ENCODE peak calls at places on chromosome 20, in four cellular contexts. F is upper lobe of right lung, V is osteocyte, O is neuronal stem cell. A is an unnamed sample.

GRCh38 chr20:1429143-1429728 is 36.4 kb upstream of the FKBP1A start:
- DNase-seq in O (no peak), V (no peak), F (no peak), A (no peak)

GRCh38 chr20:59048681-59049030 is 6.1 kb upstream of the PRELID3B start:
- DNase-seq in O (no peak), V (no peak), F (no peak), A (no peak)

GRCh38 chr20:36210561-36210960 is 25.7 kb upstream of the AAR2 start:
- DNase-seq in V (no peak), O (no peak), F (no peak), A (no peak)

GRCh38 chr20:36745234-36745926 is 510 bp downstream of the NDRG3 start:
- DNase-seq in O (no peak), F (no peak), V (no peak), A (no peak)

GRCh38 chr20:22385602-22386299 is 198.6 kb downstream of the FOXA2 start:
- DNase-seq in V (no peak), F (no peak), O (no peak), A (no peak)

GRCh38 chr20:5821627-5822215 is 71.5 kb downstream of the SHLD1 start:
- DNase-seq in V (no peak), F (no peak), O (no peak), A (no peak)

GRCh38 chr20:5270608-5271007 is 46.1 kb downstream of the PROKR2 start:
- DNase-seq in O (peak), V (no peak), F (no peak), A (no peak)

GRCh38 chr20:47306095-47306494 is 50.4 kb downstream of the ZMYND8 start:
- DNase-seq in O (no peak), F (no peak), V (no peak), A (no peak)

GRCh38 chr20:11626551-11626950 is 291.1 kb upstream of the BTBD3 start:
- DNase-seq in O (no peak), F (no peak), V (no peak), A (no peak)

GRCh38 chr20:39016076-39016475 is 53.9 kb downstream of the DHX35 start:
- DNase-seq in O (no peak), V (no peak), F (no peak), A (no peak)

GRCh38 chr20:58906894-58907293 is 54.4 kb downstream of the GNAS start:
- DNase-seq in V (peak), O (no peak), F (no peak), A (peak)

GRCh38 chr20:7851031-7851490 is 89.2 kb downstream of the HAO1 start:
- DNase-seq in F (no peak), V (no peak), O (no peak), A (peak)

GRCh38 chr20:11229772-11230171 is 556.0 kb upstream of the JAG1 start:
- DNase-seq in F (no peak), O (peak), V (no peak), A (peak)

GRCh38 chr20:62607366-62608217 is 34.7 kb upstream of the SLCO4A1 start:
- DNase-seq in F (no peak), O (no peak), V (no peak), A (no peak)

GRCh38 chr20:31593221-31594001 is 11.7 kb upstream of the ID1 start:
- DNase-seq in O (no peak), V (no peak), F (peak), A (peak)

GRCh38 chr20:56636701-56637100 is 7.6 kb downstream of the TFAP2C start:
- DNase-seq in O (no peak), F (no peak), V (no peak), A (peak)

GRCh38 chr20:33262658-33263065 is 20.4 kb upstream of the BPIFB1 start:
- DNase-seq in V (no peak), O (peak), F (no peak), A (peak)

GRCh38 chr20:6614836-6615235 is 152.7 kb upstream of the BMP2 start:
- DNase-seq in O (no peak), V (no peak), F (no peak), A (no peak)

GRCh38 chr20:36004045-36004444 is 35.7 kb downstream of the CNBD2 start:
- DNase-seq in V (no peak), O (no peak), F (no peak), A (no peak)

GRCh38 chr20:50333856-50334255 is 143.2 kb downstream of the CEBPB start:
- DNase-seq in V (no peak), O (no peak), F (no peak), A (peak)